ENCODE peak calls at places on chromosomes 4 and X, in eight cellular contexts. One of them, this sample, is unnamed.

GRCh38 chrX:44400588-44400987 is 57.1 kb upstream of the EFHC2 start:
- DNase-seq in OCI-LY7: no peak
- DNase-seq in fibroblast of lung: peak
- DNase-seq in NT2/D1: no peak
- DNase-seq in NB4: peak
- DNase-seq in NCI-H510A treated with DMSO at 0.1 percent for 48 hours: no peak
- DNase-seq in WTC11: no peak
- DNase-seq in CD8-positive, alpha-beta memory T cell: no peak
- DNase-seq in this sample: no peak

GRCh38 chr4:116926631-116927295 is 158.6 kb downstream of the TRAM1L1 start:
- DNase-seq in OCI-LY7: no peak
- DNase-seq in fibroblast of lung: no peak
- DNase-seq in NT2/D1: no peak
- DNase-seq in NB4: no peak
- DNase-seq in NCI-H510A treated with DMSO at 0.1 percent for 48 hours: no peak
- DNase-seq in WTC11: no peak
- DNase-seq in CD8-positive, alpha-beta memory T cell: no peak
- DNase-seq in this sample: no peak

GRCh38 chrX:45540181-45540580 is 339.5 kb upstream of the DIPK2B start:
- DNase-seq in OCI-LY7: no peak
- DNase-seq in fibroblast of lung: peak
- DNase-seq in NT2/D1: no peak
- DNase-seq in NB4: no peak
- DNase-seq in NCI-H510A treated with DMSO at 0.1 percent for 48 hours: no peak
- DNase-seq in WTC11: no peak
- DNase-seq in CD8-positive, alpha-beta memory T cell: no peak
- DNase-seq in this sample: no peak

GRCh38 chrX:14997271-14997670 is 124.0 kb downstream of the MOSPD2 start:
- DNase-seq in OCI-LY7: no peak
- DNase-seq in fibroblast of lung: no peak
- DNase-seq in NT2/D1: no peak
- DNase-seq in NB4: no peak
- DNase-seq in NCI-H510A treated with DMSO at 0.1 percent for 48 hours: no peak
- DNase-seq in WTC11: no peak
- DNase-seq in CD8-positive, alpha-beta memory T cell: no peak
- DNase-seq in this sample: no peak

GRCh38 chr4:46329118-46329976 is 60.6 kb downstream of the GABRA2 start:
- DNase-seq in OCI-LY7: peak
- DNase-seq in fibroblast of lung: peak
- DNase-seq in NT2/D1: peak
- DNase-seq in NB4: peak
- DNase-seq in NCI-H510A treated with DMSO at 0.1 percent for 48 hours: peak
- DNase-seq in WTC11: peak
- DNase-seq in CD8-positive, alpha-beta memory T cell: no peak
- DNase-seq in this sample: no peak

GRCh38 chr4:100147684-100148083 is 42.6 kb downstream of the DDIT4L start:
- DNase-seq in OCI-LY7: no peak
- DNase-seq in fibroblast of lung: no peak
- DNase-seq in NT2/D1: no peak
- DNase-seq in NB4: no peak
- DNase-seq in NCI-H510A treated with DMSO at 0.1 percent for 48 hours: no peak
- DNase-seq in WTC11: no peak
- DNase-seq in CD8-positive, alpha-beta memory T cell: no peak
- DNase-seq in this sample: no peak

GRCh38 chr4:4269326-4269725 is 20.6 kb downstream of the LYAR start:
- DNase-seq in OCI-LY7: no peak
- DNase-seq in fibroblast of lung: no peak
- DNase-seq in NT2/D1: no peak
- DNase-seq in NB4: no peak
- DNase-seq in NCI-H510A treated with DMSO at 0.1 percent for 48 hours: no peak
- DNase-seq in WTC11: no peak
- DNase-seq in CD8-positive, alpha-beta memory T cell: peak
- DNase-seq in this sample: no peak

GRCh38 chrX:119757979-119758681 is at the start of gene SOWAHD:
- DNase-seq in OCI-LY7: peak
- DNase-seq in fibroblast of lung: no peak
- DNase-seq in NT2/D1: no peak
- DNase-seq in NB4: peak
- DNase-seq in NCI-H510A treated with DMSO at 0.1 percent for 48 hours: peak
- DNase-seq in WTC11: peak
- DNase-seq in CD8-positive, alpha-beta memory T cell: peak
- DNase-seq in this sample: no peak

GRCh38 chr4:85842540-85842939 is 367.6 kb downstream of the ARHGAP24 start:
- DNase-seq in OCI-LY7: no peak
- DNase-seq in fibroblast of lung: peak
- DNase-seq in NT2/D1: no peak
- DNase-seq in NB4: peak
- DNase-seq in NCI-H510A treated with DMSO at 0.1 percent for 48 hours: no peak
- DNase-seq in WTC11: no peak
- DNase-seq in CD8-positive, alpha-beta memory T cell: no peak
- DNase-seq in this sample: no peak

GRCh38 chr4:181281451-181281850 is 961.8 kb upstream of the TENM3 start:
- DNase-seq in OCI-LY7: no peak
- DNase-seq in fibroblast of lung: no peak
- DNase-seq in NT2/D1: no peak
- DNase-seq in NB4: no peak
- DNase-seq in NCI-H510A treated with DMSO at 0.1 percent for 48 hours: no peak
- DNase-seq in WTC11: no peak
- DNase-seq in CD8-positive, alpha-beta memory T cell: no peak
- DNase-seq in this sample: no peak

This sample was measured in NCI-H1417 treated with DMSO at 0.1 percent for 48 hours.